ENCODE peak calls at places on chromosomes 5 and 9, in seven cellular contexts. S is CD8-positive, alpha-beta memory T cell; J is tibial artery; V is mammary epithelial cell; U is left ventricle myocardium inferior; M is HCT116; A is gastrocnemius medialis. Y is an unnamed sample. For H3K27me3 and H3K9me3, the result is how much of the 10 kb centered on the place peaks cover.

GRCh38 chr5:115423541-115423940 is 121.0 kb downstream of the FEM1C start:
- DNase-seq in M (no peak), V (no peak), S (no peak), A (peak), U (peak), J (peak), Y (no peak)

GRCh38 chr9:97555164-97555563 is 53.7 kb downstream of the TMOD1 start:
- DNase-seq in U (peak), M (no peak), V (no peak), J (peak), A (peak), S (no peak), Y (no peak)

GRCh38 chr5:157269165-157269671 is 3.3 kb downstream of the CYFIP2 start:
- DNase-seq in V (no peak), S (no peak), A (no peak), U (no peak), M (no peak), J (no peak), Y (peak)

GRCh38 chr9:131469951-131470350 is 32.8 kb upstream of the POMT1 start:
- DNase-seq in M (no peak), S (no peak), J (no peak), U (no peak), A (no peak), V (no peak), Y (no peak)

GRCh38 chr5:59992206-59992605 is 98.7 kb upstream of the PDE4D start:
- DNase-seq in U (no peak), S (no peak), J (no peak), V (no peak), A (no peak), M (no peak), Y (no peak)

GRCh38 chr5:39420482-39421145 is 4.2 kb downstream of the DAB2 start:
- DNase-seq in J (peak), M (no peak), U (peak), V (no peak), A (peak), S (no peak), Y (no peak)

GRCh38 chr9:14417230-14417629 is 103.3 kb upstream of the NFIB start:
- DNase-seq in A (no peak), V (peak), J (no peak), M (no peak), U (no peak), S (no peak), Y (no peak)

GRCh38 chr5:141838326-141839014 is 39.7 kb downstream of the PCDH1 start:
- DNase-seq in U (no peak), M (no peak), J (no peak), S (no peak), A (no peak), V (no peak), Y (no peak)

GRCh38 chr5:168979140-168979539 is 321.8 kb downstream of the SLIT3 start:
- DNase-seq in V (no peak), U (no peak), A (peak), M (no peak), S (no peak), J (peak), Y (no peak)

GRCh38 chr9:38003946-38004808 is 64.8 kb downstream of the SHB start:
- DNase-seq in M (no peak), U (no peak), S (no peak), J (no peak), A (no peak), V (no peak), Y (no peak)

GRCh38 chr5:99317136-99317535 is 388.3 kb upstream of the CHD1 start:
- DNase-seq in U (no peak), A (no peak), S (no peak), J (no peak), M (no peak), V (no peak), Y (no peak)

GRCh38 chr5:66151030-66151429 is 6.9 kb downstream of the SREK1 start:
- DNase-seq in A (no peak), U (no peak), M (no peak), S (no peak), J (no peak), V (no peak), Y (no peak)

GRCh38 chr5:111859031-111859430 is 102.0 kb upstream of the NREP start:
- DNase-seq in M (no peak), A (no peak), S (no peak), V (no peak), J (no peak), U (no peak), Y (no peak)

GRCh38 chr5:95599252-95599651 is 20.6 kb upstream of the GPR150 start:
- DNase-seq in V (no peak), M (no peak), J (no peak), A (no peak), U (no peak), S (no peak), Y (no peak)

GRCh38 chr5:98816574-98817222 is 43.2 kb downstream of the RGMB start:
- DNase-seq in J (no peak), V (no peak), U (no peak), S (no peak), A (no peak), M (no peak), Y (no peak)

GRCh38 chr9:14314929-14315753 is 1.2 kb upstream of the NFIB start:
- DNase-seq in S (no peak), U (peak), J (peak), V (peak), M (no peak), A (peak), Y (no peak)

GRCh38 chr9:69001921-69002320 is 12.0 kb downstream of the PRKACG start:
- DNase-seq in J (no peak), V (no peak), A (no peak), U (no peak), M (no peak), S (no peak), Y (no peak)

GRCh38 chr5:1360861-1361260 is 16.0 kb upstream of the CLPTM1L start:
- DNase-seq in M (no peak), S (no peak), U (no peak), A (no peak), V (no peak), J (no peak), Y (no peak)
- H3K27me3 ChIP-seq in M (under half), S (under half), U (half or more), A (under half), V (under half), J (half or more), Y (under half)

GRCh38 chr5:179124853-179125788 is 64.9 kb downstream of the ZNF354C start:
- DNase-seq in J (no peak), A (no peak), V (no peak), S (no peak), U (no peak), M (no peak), Y (peak)
- H3K9me3 ChIP-seq in J (under half), A (under half), V (half or more), S (under half), U (under half), M (under half), Y (under half)

GRCh38 chr9:27373851-27374250 is 76.9 kb upstream of the EQTN start:
- DNase-seq in V (no peak), J (no peak), U (no peak), M (no peak), A (no peak), S (no peak), Y (no peak)
- H3K27me3 ChIP-seq in V (under half), J (under half), U (under half), M (under half), A (under half), S (under half), Y (under half)

DNA sequence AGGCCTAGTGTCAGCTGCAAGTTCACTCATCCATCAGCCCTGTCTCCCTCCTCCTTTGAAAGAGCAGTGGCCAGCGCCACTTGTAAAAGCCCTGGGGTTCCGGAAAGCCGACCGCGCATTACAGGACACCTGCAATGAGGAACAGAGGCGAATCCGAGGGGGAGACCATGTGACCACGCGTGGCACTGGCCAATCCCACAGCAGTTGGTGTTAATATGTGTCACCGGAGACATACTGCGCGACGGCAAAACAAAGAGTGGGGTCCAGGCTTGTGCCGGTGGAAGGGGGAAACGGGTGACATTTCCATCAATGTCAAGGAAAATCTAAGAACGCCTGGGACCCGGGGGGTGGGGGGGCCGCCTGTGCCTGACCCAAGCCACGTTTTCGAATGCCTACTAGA is 480.8 kb downstream of the SPATA31A7 start:
- DNase-seq in V (no peak), S (no peak), J (no peak), U (no peak), A (no peak), M (no peak), Y (no peak)
- H3K9me3 ChIP-seq in V (under half), S (under half), J (under half), U (under half), A (under half), M (under half), Y (under half)

GRCh38 chr9:128397831-128398230 is 22.8 kb upstream of the CERCAM start:
- DNase-seq in A (no peak), U (no peak), J (no peak), M (no peak), V (no peak), S (no peak), Y (no peak)

GRCh38 chr9:128394404-128395168 is 23.4 kb downstream of the URM1 start:
- DNase-seq in A (no peak), U (no peak), J (no peak), S (no peak), V (no peak), M (no peak), Y (no peak)

GRCh38 chr9:128396970-128397613 is 23.6 kb upstream of the CERCAM start:
- DNase-seq in U (peak), S (no peak), V (no peak), A (no peak), J (peak), M (no peak), Y (no peak)

GRCh38 chr9:128404579-128404978 is 16.1 kb upstream of the CERCAM start:
- DNase-seq in U (no peak), A (no peak), J (no peak), S (no peak), V (no peak), M (no peak), Y (no peak)

DNA sequence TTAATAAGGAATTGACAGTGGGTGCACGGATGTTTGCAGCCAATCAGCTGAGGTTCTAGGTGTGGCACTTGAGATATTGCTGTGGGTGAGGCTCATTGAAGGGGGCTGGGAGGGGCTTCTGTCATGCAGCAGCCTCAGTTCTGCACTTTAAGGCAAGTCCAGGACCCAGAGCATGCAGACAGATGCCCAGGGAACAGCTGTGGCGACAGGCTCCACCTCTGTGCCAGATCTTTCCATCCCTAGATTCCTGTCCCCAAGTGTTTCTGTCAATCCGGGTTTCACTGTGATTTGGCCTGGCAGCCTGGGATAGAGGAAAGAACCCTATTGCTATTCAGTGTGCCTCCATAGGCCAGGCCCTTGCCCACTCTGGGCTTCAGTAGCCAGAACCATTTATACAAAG is 20.8 kb upstream of the CERCAM start:
- DNase-seq in J (no peak), A (no peak), U (no peak), S (no peak), V (no peak), M (no peak), Y (no peak)
- H3K27me3 ChIP-seq in J (under half), A (under half), U (half or more), S (under half), V (under half), M (under half), Y (under half)

DNA sequence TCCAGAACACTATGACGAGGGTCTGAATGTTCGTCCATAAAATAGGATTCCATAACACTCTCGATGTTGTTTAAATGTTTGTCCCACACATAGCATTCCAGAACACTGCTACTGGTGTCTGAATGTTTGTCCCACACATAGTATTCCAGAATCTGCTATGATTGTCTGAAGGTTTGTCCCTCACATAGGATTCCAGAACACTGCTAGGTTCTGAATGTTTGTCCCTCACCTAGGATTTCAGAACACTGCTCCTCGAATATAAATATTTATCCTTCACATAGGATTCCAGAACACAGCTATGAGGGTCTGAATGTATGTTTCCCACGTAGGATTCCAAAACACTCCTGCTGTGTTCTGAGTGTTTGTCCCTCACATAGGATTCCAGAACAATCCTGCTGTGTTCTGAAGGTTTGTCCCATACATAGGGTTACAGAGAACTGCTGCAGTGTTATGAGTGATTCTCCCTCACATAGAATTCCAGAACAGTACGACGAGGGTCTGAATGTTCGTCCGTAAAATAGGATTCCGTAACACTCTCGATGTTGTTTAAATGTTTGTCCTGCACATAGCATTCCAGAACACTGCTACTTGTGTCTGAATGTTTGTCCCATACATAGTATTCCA is 215.3 kb downstream of the FOXD4L6 start:
- DNase-seq in U (no peak), M (no peak), J (no peak), A (no peak), V (no peak), S (no peak), Y (no peak)
- H3K9me3 ChIP-seq in U (half or more), M (under half), J (half or more), A (half or more), V (under half), S (half or more), Y (half or more)

GRCh38 chr5:6868170-6868569 is 154.9 kb downstream of the TENT4A start:
- DNase-seq in V (no peak), U (no peak), A (peak), M (no peak), S (no peak), J (no peak), Y (no peak)
- H3K27me3 ChIP-seq in V (under half), U (under half), A (under half), M (under half), S (under half), J (under half), Y (under half)

DNA sequence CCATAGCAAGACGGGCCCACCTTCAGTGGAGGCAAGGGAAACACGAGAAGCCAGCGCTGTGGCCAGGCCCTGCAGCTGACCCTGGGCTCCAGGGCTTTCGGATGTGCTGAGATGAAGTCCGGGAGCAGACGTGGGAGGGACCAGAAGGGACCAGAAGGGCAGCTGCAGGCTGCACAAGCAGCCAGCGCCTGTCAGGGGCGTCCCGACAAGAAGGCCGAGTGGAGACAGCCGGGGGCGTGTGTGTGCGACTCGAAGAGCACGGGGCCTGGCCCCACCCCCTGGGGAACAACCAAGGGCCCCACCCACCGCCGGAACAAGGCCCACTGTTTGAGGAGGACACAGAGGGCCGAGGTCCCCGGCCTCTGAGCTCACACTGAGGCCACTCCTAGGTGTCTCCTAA is 31.4 kb downstream of the SLC12A7 start:
- DNase-seq in V (no peak), U (no peak), J (no peak), M (no peak), S (no peak), A (no peak), Y (no peak)
- H3K9me3 ChIP-seq in V (under half), U (under half), J (under half), M (under half), S (under half), A (under half), Y (under half)

GRCh38 chr9:133273819-133274218 is 1.2 kb downstream of the ABO start:
- DNase-seq in U (no peak), M (no peak), V (no peak), S (no peak), A (no peak), J (no peak), Y (no peak)
- H3K27me3 ChIP-seq in U (half or more), M (under half), V (under half), S (under half), A (under half), J (half or more), Y (under half)